ENCODE peak calls at places on chromosomes 3 and 15, in nine cellular contexts. Q, M, L, B, Y, R, J, V and N are unnamed samples.

GRCh38 chr3:126618760-126619159 is 36.2 kb downstream of the TXNRD3 start:
- DNase-seq in V (no peak), Q (no peak), Y (no peak), B (no peak), J (no peak), M (no peak), L (no peak), R (no peak), N (no peak)

GRCh38 chr3:142618917-142619401 is 22.8 kb downstream of the PLS1 start:
- DNase-seq in R (no peak), J (no peak), B (no peak), Y (no peak), L (peak), Q (no peak), V (no peak), M (peak), N (no peak)

GRCh38 chr15:101361418-101361817 is 66.4 kb upstream of the SNRPA1 start:
- DNase-seq in J (no peak), L (no peak), Y (no peak), Q (no peak), R (no peak), V (no peak), B (no peak), M (peak), N (no peak)

GRCh38 chr3:72329354-72329753 is 518.9 kb downstream of the SHQ1 start:
- DNase-seq in L (peak), J (no peak), M (no peak), B (no peak), Q (no peak), V (no peak), Y (no peak), R (no peak), N (peak)

GRCh38 chr3:30655187-30655812 is 48.9 kb downstream of the TGFBR2 start:
- DNase-seq in V (no peak), J (peak), M (peak), R (peak), B (peak), L (no peak), Y (no peak), Q (peak), N (no peak)

GRCh38 chr3:24495334-24495994 is 814 bp upstream of the THRB start:
- DNase-seq in V (peak), Q (no peak), M (no peak), J (no peak), R (no peak), Y (peak), B (no peak), L (peak), N (no peak)

GRCh38 chr3:125004196-125004595 is 51.6 kb downstream of the HEG1 start:
- DNase-seq in Q (no peak), J (no peak), V (no peak), R (no peak), Y (no peak), L (peak), M (no peak), B (no peak), N (no peak)

GRCh38 chr3:125143538-125143937 is 69.0 kb downstream of the SLC12A8 start:
- DNase-seq in Q (no peak), Y (no peak), R (no peak), J (no peak), B (no peak), M (no peak), L (no peak), V (no peak), N (no peak)

GRCh38 chr15:60006203-60006782 is 2.2 kb downstream of the FOXB1 start:
- DNase-seq in R (peak), V (peak), L (peak), M (no peak), B (peak), Q (peak), J (no peak), Y (no peak), N (no peak)

GRCh38 chr15:89399070-89399389 is 64.4 kb upstream of the POLG start:
- DNase-seq in J (no peak), R (no peak), M (no peak), B (no peak), Q (no peak), Y (no peak), V (no peak), L (no peak), N (no peak)

GRCh38 chr3:147651107-147651506 is 241.9 kb downstream of the ZIC1 start:
- DNase-seq in V (no peak), Q (no peak), L (peak), J (no peak), R (no peak), M (no peak), B (no peak), Y (no peak), N (no peak)

GRCh38 chr15:94453227-94453626 is 221.9 kb downstream of the MCTP2 start:
- DNase-seq in R (no peak), M (peak), L (no peak), Y (no peak), Q (no peak), V (no peak), J (peak), B (no peak), N (no peak)

GRCh38 chr3:115252679-115253078 is 105.6 kb upstream of the ZBTB20 start:
- DNase-seq in R (no peak), L (no peak), Q (no peak), V (no peak), M (no peak), J (no peak), B (no peak), Y (no peak), N (no peak)

GRCh38 chr3:126911162-126912026 is 71.5 kb upstream of the PLXNA1 start:
- DNase-seq in V (peak), Y (peak), R (peak), L (peak), B (peak), Q (peak), J (peak), M (peak), N (no peak)

GRCh38 chr3:10757021-10757820 is 58.8 kb upstream of the SLC6A11 start:
- DNase-seq in V (no peak), Y (no peak), M (peak), L (peak), B (no peak), Q (no peak), J (peak), R (no peak), N (no peak)

GRCh38 chr3:153290278-153291015 is 128.4 kb downstream of the RAP2B start:
- DNase-seq in Y (no peak), L (peak), V (no peak), J (no peak), B (peak), Q (peak), M (no peak), R (peak), N (no peak)

GRCh38 chr15:41848595-41848994 is 9.9 kb downstream of the PLA2G4B start:
- DNase-seq in B (no peak), V (no peak), J (no peak), Q (no peak), M (no peak), Y (no peak), L (no peak), R (no peak), N (no peak)

GRCh38 chr3:121018917-121019321 is 110.9 kb downstream of the STXBP5L start:
- DNase-seq in B (no peak), V (no peak), R (no peak), M (peak), J (peak), Y (no peak), L (no peak), Q (no peak), N (no peak)

GRCh38 chr3:16511561-16512434 is 1.7 kb downstream of the RFTN1 start:
- DNase-seq in R (peak), Y (peak), V (peak), B (peak), L (peak), Q (no peak), J (no peak), M (no peak), N (no peak)

GRCh38 chr3:43223670-43224364 is 62.5 kb upstream of the SNRK start:
- DNase-seq in R (peak), V (no peak), J (no peak), Q (no peak), M (no peak), L (peak), Y (no peak), B (no peak), N (no peak)

GRCh38 chr3:174342941-174343431 is 516.1 kb upstream of the NAALADL2 start:
- DNase-seq in B (no peak), Y (no peak), R (no peak), L (peak), J (no peak), Q (no peak), V (no peak), M (no peak), N (no peak)

GRCh38 chr3:96814581-96815567 is at the start of gene EPHA6:
- DNase-seq in Y (no peak), J (no peak), B (no peak), Q (no peak), L (peak), R (no peak), V (no peak), M (no peak), N (peak)

GRCh38 chr15:63833246-63833696 is 477 bp downstream of the HERC1 start:
- DNase-seq in B (peak), J (no peak), Y (peak), M (no peak), R (peak), V (peak), L (peak), Q (peak), N (no peak)
- H3K27ac ChIP-seq in B (peak), J (peak), Y (peak), M (peak), R (peak), V (peak), L (peak), Q (peak), N (peak)

GRCh38 chr15:37101634-37102314 is 1.4 kb upstream of the MEIS2 start:
- DNase-seq in V (peak), L (peak), R (no peak), Q (peak), M (no peak), Y (peak), J (no peak), B (no peak), N (no peak)

GRCh38 chr15:37100109-37100873 is at the start of gene MEIS2:
- DNase-seq in Q (peak), L (peak), Y (peak), J (peak), M (peak), B (peak), V (peak), R (peak), N (peak)

GRCh38 chr15:37096878-37097568 is 3.3 kb downstream of the MEIS2 start:
- DNase-seq in J (no peak), L (peak), B (no peak), Q (no peak), M (no peak), V (no peak), Y (no peak), R (no peak), N (no peak)

GRCh38 chr15:37098468-37099320 is 1.7 kb downstream of the MEIS2 start:
- DNase-seq in V (no peak), Y (no peak), R (no peak), B (no peak), J (no peak), M (no peak), L (peak), Q (peak), N (peak)

DNA sequence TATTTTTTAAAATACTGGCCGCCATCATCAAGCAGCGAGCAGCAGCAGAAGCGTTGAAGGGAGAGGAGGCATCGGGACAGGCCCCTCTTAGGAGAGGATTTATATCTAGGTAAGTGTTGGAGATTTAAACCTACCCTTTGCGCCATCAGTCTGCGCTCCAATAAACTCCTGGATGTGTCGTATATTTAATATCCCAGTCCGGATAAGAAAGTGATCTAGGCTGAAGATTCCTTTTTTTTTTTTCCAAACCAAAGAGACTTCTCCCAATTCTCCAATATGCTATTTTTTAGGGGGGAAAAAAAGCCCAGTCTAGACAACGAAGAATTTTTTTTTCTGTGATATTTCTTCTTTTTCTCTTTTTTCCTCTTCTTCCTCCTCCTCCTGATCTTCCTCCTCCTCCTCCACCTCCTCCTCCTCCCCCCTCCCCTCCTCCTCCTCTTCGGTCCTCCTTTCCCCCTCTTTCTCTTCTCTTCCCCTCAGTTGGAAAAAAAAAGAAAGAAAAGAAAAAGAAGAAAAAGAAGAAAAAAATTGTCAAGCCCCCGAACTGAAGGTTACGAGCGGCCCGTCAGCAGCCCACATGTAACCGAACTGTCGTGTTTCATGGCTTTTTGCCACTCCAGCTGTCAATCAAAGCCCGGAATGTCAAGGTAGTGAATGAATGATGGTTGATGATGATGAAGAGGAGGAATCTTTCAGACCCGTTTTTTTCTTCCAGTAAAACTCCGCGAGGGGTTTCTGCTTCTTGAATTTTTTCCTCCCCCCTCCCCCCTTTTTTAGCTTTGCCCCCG is 834 bp downstream of the MEIS2 start:
- DNase-seq in B (no peak), V (no peak), R (no peak), Y (no peak), L (peak), J (no peak), M (no peak), Q (peak), N (no peak)
- H3K27ac ChIP-seq in B (no peak), V (peak), R (no peak), Y (peak), L (peak), J (peak), M (peak), Q (peak), N (peak)

DNA sequence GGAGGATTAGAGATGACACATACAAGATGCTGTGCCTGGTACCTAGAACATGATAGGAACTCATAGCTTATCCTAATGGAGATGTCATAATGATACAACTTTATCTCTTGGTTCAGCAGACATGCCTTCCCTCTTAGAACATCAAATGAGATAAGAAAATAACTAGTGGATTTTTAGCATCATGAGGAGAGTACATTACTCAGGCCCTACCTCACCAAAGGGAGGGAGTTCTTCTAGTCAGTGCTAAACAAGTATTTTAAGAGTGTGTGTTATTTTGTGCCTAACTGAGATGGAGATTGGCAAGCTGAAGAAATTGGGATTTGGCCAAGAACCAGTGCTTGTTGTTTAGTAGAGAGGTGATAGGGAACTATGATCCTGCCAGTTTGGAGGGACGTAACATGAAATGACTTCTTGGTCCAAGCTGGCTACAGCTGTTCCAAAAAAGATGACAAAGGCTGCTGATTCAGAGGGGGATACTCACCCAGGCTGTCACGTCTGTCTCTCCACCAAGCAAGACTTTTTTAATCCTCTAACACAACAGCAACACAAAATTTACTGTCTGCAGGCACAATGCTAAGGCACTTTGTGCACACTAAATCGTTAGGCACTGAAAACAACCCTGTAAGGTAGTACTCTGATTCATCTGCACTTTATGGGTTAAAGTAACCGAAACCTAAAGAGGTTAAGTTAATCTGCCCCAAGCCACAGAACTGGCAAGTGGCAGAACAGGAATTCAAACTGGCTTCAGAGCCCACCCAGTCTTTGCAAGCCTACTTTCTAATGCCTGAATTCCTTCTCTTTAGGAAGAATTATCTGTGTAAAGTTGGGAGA is 126.5 kb downstream of the CMSS1 start:
- DNase-seq in Y (no peak), L (no peak), B (no peak), V (no peak), Q (peak), J (no peak), R (no peak), M (no peak), N (no peak)
- H3K27ac ChIP-seq in Y (no peak), L (no peak), B (no peak), V (no peak), Q (no peak), J (no peak), R (no peak), M (no peak), N (no peak)

DNA sequence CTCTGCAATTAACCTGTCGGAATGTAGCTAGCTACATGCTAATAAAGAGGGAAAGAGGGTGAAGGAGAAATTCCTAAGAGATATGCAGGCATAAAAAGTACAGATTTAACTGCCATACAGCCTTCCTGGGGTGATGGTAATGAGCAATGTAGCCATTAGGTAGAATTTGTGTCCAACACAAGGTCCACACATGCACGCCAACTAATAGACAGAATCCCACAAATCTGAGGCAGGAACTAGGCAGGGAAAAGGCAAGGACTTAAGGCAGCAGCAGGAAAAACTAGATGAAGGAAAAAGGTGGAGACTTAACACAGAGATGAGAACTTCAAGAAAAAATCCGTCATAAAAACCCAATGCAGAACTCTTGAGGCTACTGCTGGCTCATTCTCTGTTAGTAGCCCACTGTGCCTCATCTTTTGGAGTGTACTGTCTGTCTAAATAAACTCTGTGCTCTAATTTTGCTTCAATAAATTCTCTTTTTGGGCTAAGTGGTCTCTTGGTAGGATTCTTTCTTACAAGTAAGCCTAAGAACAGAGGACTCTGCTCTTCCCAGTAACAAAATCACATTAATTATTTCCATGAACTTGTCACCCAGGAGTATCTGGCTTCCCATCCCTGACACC is 81.5 kb downstream of the BTLA start:
- DNase-seq in M (no peak), Y (no peak), L (no peak), R (no peak), Q (no peak), B (no peak), V (no peak), J (no peak), N (no peak)
- H3K27ac ChIP-seq in M (no peak), Y (no peak), L (no peak), R (no peak), Q (no peak), B (no peak), V (no peak), J (no peak), N (no peak)

GRCh38 chr3:168249539-168250414 is 154.1 kb upstream of the GOLIM4 start:
- DNase-seq in B (peak), Y (peak), R (no peak), L (peak), V (peak), M (peak), J (peak), Q (peak), N (no peak)
- H3K27ac ChIP-seq in B (no peak), Y (peak), R (no peak), L (no peak), V (peak), M (no peak), J (no peak), Q (peak), N (peak)

DNA sequence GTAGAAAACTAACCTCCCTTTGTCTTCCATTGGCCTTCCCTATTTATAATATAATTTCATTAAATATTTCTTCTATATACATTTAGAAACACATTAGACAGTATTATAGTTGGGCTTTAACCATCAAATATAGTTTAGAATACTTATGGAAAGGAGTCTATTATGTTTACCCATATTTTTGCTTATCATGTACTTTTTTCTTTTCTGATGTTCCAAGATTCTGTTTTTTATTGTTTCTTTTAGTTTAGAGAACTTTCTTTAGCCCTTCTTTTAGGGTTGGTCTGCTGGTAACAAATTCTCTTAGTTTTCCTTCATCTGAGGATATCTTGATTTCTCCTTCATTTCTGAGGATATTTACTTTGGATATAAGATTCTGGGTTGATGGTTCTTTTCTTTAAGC is 23.8 kb downstream of the SH3GL3 start:
- DNase-seq in B (no peak), V (no peak), M (no peak), R (no peak), J (no peak), Q (no peak), Y (no peak), L (no peak), N (no peak)
- H3K27ac ChIP-seq in B (no peak), V (no peak), M (no peak), R (no peak), J (no peak), Q (no peak), Y (no peak), L (no peak), N (no peak)

GRCh38 chr3:141425523-141426233 is 57.4 kb downstream of the ZBTB38 start:
- DNase-seq in V (no peak), R (no peak), Y (no peak), L (peak), M (no peak), B (no peak), Q (no peak), J (no peak), N (no peak)
- H3K27ac ChIP-seq in V (peak), R (no peak), Y (peak), L (peak), M (no peak), B (no peak), Q (peak), J (peak), N (peak)

GRCh38 chr3:151866711-151867410 is 6.6 kb upstream of the SUCNR1 start:
- DNase-seq in Y (no peak), M (no peak), L (no peak), J (no peak), V (no peak), Q (no peak), R (no peak), B (no peak), N (no peak)

GRCh38 chr3:151869186-151869585 is 4.3 kb upstream of the SUCNR1 start:
- DNase-seq in J (no peak), L (no peak), Q (no peak), V (no peak), Y (no peak), B (no peak), R (no peak), M (no peak), N (no peak)

GRCh38 chr3:151873433-151873832 is at the start of gene SUCNR1:
- DNase-seq in M (no peak), Q (no peak), V (no peak), B (no peak), Y (no peak), L (no peak), J (no peak), R (no peak), N (no peak)

GRCh38 chr3:151875759-151876158 is 2.3 kb downstream of the SUCNR1 start:
- DNase-seq in V (no peak), L (no peak), J (no peak), R (no peak), Q (peak), B (no peak), Y (no peak), M (no peak), N (no peak)

GRCh38 chr3:151871639-151872468 is 1.6 kb upstream of the SUCNR1 start:
- DNase-seq in R (no peak), J (no peak), Q (no peak), B (no peak), M (no peak), Y (no peak), V (no peak), L (no peak), N (no peak)
- H3K27ac ChIP-seq in R (no peak), J (no peak), Q (no peak), B (no peak), M (no peak), Y (no peak), V (peak), L (no peak), N (no peak)